ENCODE peak calls at places on chromosomes 16 and 17, in five cellular contexts. J, M, G, V and C are unnamed samples.

GRCh38 chr17:13562271-13562800 is 39.4 kb downstream of the HS3ST3A1 start:
- DNase-seq in J (no peak), G (peak), V (no peak), M (no peak), C (no peak)

GRCh38 chr17:56751145-56751743 is 82.5 kb downstream of the C17orf67 start:
- DNase-seq in V (no peak), J (no peak), G (no peak), M (peak), C (no peak)

GRCh38 chr16:11459722-11460121 is 114.5 kb downstream of the RMI2 start:
- DNase-seq in V (no peak), G (no peak), M (no peak), J (no peak), C (no peak)

GRCh38 chr16:3364774-3365427 is 9.2 kb downstream of the OR2C1 start:
- DNase-seq in V (peak), M (peak), G (peak), J (peak), C (peak)

GRCh38 chr17:9240659-9241370 is 219.5 kb downstream of the NTN1 start:
- DNase-seq in M (no peak), V (no peak), G (peak), J (no peak), C (peak)

GRCh38 chr16:58011652-58012051 is 10.4 kb downstream of the USB1 start:
- DNase-seq in G (no peak), M (no peak), V (no peak), J (no peak), C (no peak)

GRCh38 chr17:72075995-72076677 is 44.7 kb upstream of the SOX9 start:
- DNase-seq in M (no peak), J (no peak), G (no peak), V (no peak), C (no peak)

GRCh38 chr17:20066253-20066652 is 57.1 kb downstream of the SPECC1 start:
- DNase-seq in G (peak), M (peak), J (no peak), V (no peak), C (peak)

GRCh38 chr16:50282010-50282538 is 15.7 kb downstream of the ADCY7 start:
- DNase-seq in V (peak), M (no peak), J (peak), G (peak), C (peak)

GRCh38 chr17:77208217-77208808 is 67.5 kb downstream of the SEC14L1 start:
- DNase-seq in J (no peak), V (peak), G (peak), M (peak), C (peak)

GRCh38 chr17:50129946-50130777 is at the start of gene SAMD14:
- DNase-seq in V (no peak), G (no peak), M (no peak), J (peak), C (no peak)

GRCh38 chr17:81854974-81855774 is 5.2 kb downstream of the P4HB start:
- DNase-seq in M (no peak), G (peak), J (no peak), V (peak), C (peak)

GRCh38 chr16:70432800-70433455 is 6.0 kb downstream of the ST3GAL2 start:
- DNase-seq in G (peak), M (no peak), V (no peak), J (no peak), C (no peak)

GRCh38 chr16:66250686-66251405 is 115.6 kb upstream of the CDH5 start:
- DNase-seq in G (peak), J (no peak), M (no peak), V (no peak), C (peak)

GRCh38 chr16:62638964-62639861 is 603.0 kb upstream of the CDH8 start:
- DNase-seq in G (no peak), J (no peak), M (no peak), V (peak), C (no peak)

GRCh38 chr17:143785-144281 is 6.5 kb downstream of the SCGB1C2 start:
- DNase-seq in M (no peak), J (peak), G (peak), V (peak), C (peak)

GRCh38 chr17:49775546-49776260 is 11.8 kb upstream of the FAM117A start:
- DNase-seq in M (no peak), V (no peak), G (peak), J (no peak), C (no peak)

GRCh38 chr17:18858567-18859245 is 775 bp downstream of the PRPSAP2 start:
- DNase-seq in J (no peak), M (no peak), G (no peak), V (no peak), C (no peak)

GRCh38 chr17:49980703-49981197 is 11.8 kb downstream of the DLX4 start:
- DNase-seq in J (no peak), V (no peak), M (peak), G (no peak), C (no peak)

GRCh38 chr17:28071891-28072606 is 29.6 kb downstream of the NLK start:
- DNase-seq in M (no peak), G (no peak), J (no peak), V (no peak), C (no peak)

GRCh38 chr17:7211512-7212277 is 7.9 kb downstream of the DLG4 start:
- DNase-seq in J (no peak), G (no peak), V (no peak), M (no peak), C (no peak)

GRCh38 chr17:13736915-13737314 is 135.2 kb upstream of the HS3ST3A1 start:
- DNase-seq in M (no peak), G (no peak), J (no peak), V (no peak), C (no peak)

GRCh38 chr17:42928714-42929496 is 28.3 kb downstream of the G6PC1 start:
- DNase-seq in M (peak), V (peak), J (peak), G (peak), C (peak)

GRCh38 chr17:70123193-70123592 is 46.1 kb upstream of the KCNJ2 start:
- DNase-seq in V (no peak), J (no peak), G (no peak), M (no peak), C (no peak)

GRCh38 chr16:22787456-22788189 is 26.3 kb upstream of the HS3ST2 start:
- DNase-seq in J (no peak), G (no peak), M (no peak), V (no peak), C (no peak)

GRCh38 chr17:45144199-45145034 is 3.9 kb upstream of the HEXIM1 start:
- DNase-seq in V (no peak), J (peak), G (peak), M (no peak), C (no peak)

GRCh38 chr17:67555855-67556254 is 161.9 kb upstream of the NOL11 start:
- DNase-seq in G (no peak), V (no peak), J (no peak), M (no peak), C (no peak)

GRCh38 chr17:74274703-74275340 is 788 bp downstream of the DNAI2 start:
- DNase-seq in G (no peak), V (no peak), J (no peak), M (no peak), C (no peak)